ENCODE peak calls at places on chromosomes 1 and 21, in seven cellular contexts. S, D, V, G, X, Y and W are unnamed samples.

GRCh38 chr1:201714542-201715276 is 114.2 kb upstream of the IPO9 start:
- DNase-seq in S (no peak), D (peak), V (no peak), G (peak), X (no peak), Y (peak), W (no peak)

GRCh38 chr1:44545961-44546360 is 128.3 kb downstream of the TMEM53 start:
- DNase-seq in S (no peak), D (no peak), V (no peak), G (no peak), X (no peak), Y (no peak), W (no peak)

GRCh38 chr1:190479537-190479936 is 1.9 kb upstream of the BRINP3 start:
- DNase-seq in S (no peak), D (no peak), V (no peak), G (no peak), X (no peak), Y (peak), W (no peak)

GRCh38 chr1:68112835-68113243 is 62.4 kb upstream of the DIRAS3 start:
- DNase-seq in S (no peak), D (no peak), V (no peak), G (no peak), X (no peak), Y (peak), W (no peak)

GRCh38 chr21:37564341-37564923 is 197.9 kb downstream of the DYRK1A start:
- DNase-seq in S (peak), D (peak), V (peak), G (peak), X (peak), Y (peak), W (no peak)

GRCh38 chr1:225813250-225813964 is 3.5 kb downstream of the EPHX1 start:
- DNase-seq in S (no peak), D (peak), V (no peak), G (peak), X (no peak), Y (peak), W (no peak)

GRCh38 chr1:9691726-9692125 is 40.2 kb downstream of the PIK3CD start:
- DNase-seq in S (no peak), D (no peak), V (no peak), G (no peak), X (no peak), Y (no peak), W (no peak)

GRCh38 chr1:192555399-192555798 is 20.2 kb upstream of the RGS1 start:
- DNase-seq in S (no peak), D (no peak), V (no peak), G (no peak), X (no peak), Y (no peak), W (no peak)

GRCh38 chr1:36994863-36995262 is 39.5 kb downstream of the GRIK3 start:
- DNase-seq in S (no peak), D (no peak), V (no peak), G (no peak), X (no peak), Y (no peak), W (no peak)

GRCh38 chr1:219564072-219564471 is 48.8 kb downstream of the ZC3H11B start:
- DNase-seq in S (no peak), D (no peak), V (no peak), G (no peak), X (no peak), Y (no peak), W (no peak)

GRCh38 chr1:26182372-26182675 is 5.0 kb downstream of the CNKSR1 start:
- DNase-seq in S (no peak), D (no peak), V (no peak), G (no peak), X (no peak), Y (no peak), W (no peak)

GRCh38 chr1:165898837-165899236 is 71.4 kb downstream of the UCK2 start:
- DNase-seq in S (no peak), D (no peak), V (no peak), G (no peak), X (no peak), Y (peak), W (no peak)

GRCh38 chr21:34126691-34127090 is 53.3 kb downstream of the MRPS6 start:
- DNase-seq in S (no peak), D (no peak), V (no peak), G (no peak), X (no peak), Y (no peak), W (no peak)

GRCh38 chr1:176494436-176494835 is 31.5 kb downstream of the PAPPA2 start:
- DNase-seq in S (no peak), D (no peak), V (no peak), G (no peak), X (no peak), Y (peak), W (no peak)

GRCh38 chr1:225835752-225836151 is 25.8 kb downstream of the EPHX1 start:
- DNase-seq in S (no peak), D (peak), V (no peak), G (no peak), X (no peak), Y (no peak), W (no peak)

GRCh38 chr1:174815036-174815435 is 184.7 kb upstream of the CACYBP start:
- DNase-seq in S (no peak), D (no peak), V (no peak), G (no peak), X (no peak), Y (no peak), W (no peak)